ENCODE peak calls at places on chromosomes 2 and 18, in ten cellular contexts. Q is colonic mucosa, K is psoas muscle, R is heart left ventricle, P is tibial artery, H is brain microvascular endothelial cell, Y is gastrocnemius medialis, N is WERI-Rb-1, V is tibial nerve, E is sigmoid colon. I is an unnamed sample. For H3K27me3, the result is how much of the 10 kb centered on the place peaks cover.

GRCh38 chr2:29063056-29063455 is 11.3 kb downstream of the PCARE start:
- DNase-seq in H (no peak), K (peak), E (peak), N (no peak), V (no peak), R (no peak), Q (no peak), Y (no peak), P (no peak), I (no peak)

GRCh38 chr2:101395545-101396351 is 8.4 kb upstream of the CREG2 start:
- DNase-seq in H (no peak), K (no peak), Y (no peak), V (no peak), Q (no peak), E (no peak), P (no peak), R (no peak), N (no peak), I (no peak)

GRCh38 chr2:42147641-42148274 is 21.4 kb upstream of the EML4 start:
- DNase-seq in N (no peak), H (no peak), Y (no peak), R (no peak), K (no peak), P (no peak), Q (no peak), V (no peak), E (no peak), I (no peak)

GRCh38 chr2:58594175-58594574 is 353.1 kb upstream of the FANCL start:
- DNase-seq in V (no peak), Y (no peak), K (no peak), P (no peak), Q (no peak), N (peak), H (peak), E (no peak), R (no peak), I (no peak)

GRCh38 chr18:52244658-52245057 is 95.3 kb upstream of the DCC start:
- DNase-seq in Q (no peak), K (no peak), E (no peak), P (no peak), H (no peak), Y (no peak), N (no peak), R (no peak), V (no peak), I (no peak)

GRCh38 chr2:160583823-160584537 is 90.4 kb upstream of the RBMS1 start:
- DNase-seq in P (no peak), R (no peak), Y (no peak), K (no peak), H (no peak), N (no peak), Q (no peak), E (no peak), V (no peak), I (no peak)

GRCh38 chr2:177550264-177551200 is 158.0 kb downstream of the AGPS start:
- DNase-seq in R (no peak), H (peak), V (no peak), E (no peak), N (no peak), P (no peak), K (no peak), Y (no peak), Q (no peak), I (no peak)

GRCh38 chr2:82848285-82848684 is 1610.8 kb downstream of the SUCLG1 start:
- DNase-seq in P (no peak), R (no peak), E (no peak), K (no peak), Y (no peak), Q (no peak), N (no peak), V (no peak), H (no peak), I (no peak)

GRCh38 chr2:137888845-137889244 is 75.4 kb upstream of the HNMT start:
- DNase-seq in P (no peak), V (no peak), K (no peak), Y (no peak), Q (peak), H (peak), R (no peak), N (peak), E (no peak), I (peak)

GRCh38 chr2:235444101-235444597 is 49.7 kb upstream of the AGAP1 start:
- DNase-seq in Q (peak), P (no peak), H (no peak), N (peak), V (no peak), Y (no peak), K (no peak), R (no peak), E (no peak), I (no peak)

GRCh38 chr2:190972846-190973245 is 41.1 kb downstream of the STAT1 start:
- DNase-seq in V (no peak), E (no peak), Y (no peak), R (no peak), P (no peak), N (no peak), H (no peak), Q (no peak), K (no peak), I (no peak)

GRCh38 chr2:46040563-46041155 is 256.5 kb upstream of the EPAS1 start:
- DNase-seq in R (no peak), N (no peak), Q (no peak), K (no peak), Y (no peak), V (no peak), P (no peak), H (no peak), E (no peak), I (no peak)

GRCh38 chr2:62222674-62223073 is 26.8 kb downstream of the B3GNT2 start:
- DNase-seq in P (no peak), N (no peak), Y (no peak), K (no peak), E (no peak), Q (no peak), R (no peak), V (no peak), H (no peak), I (no peak)

GRCh38 chr2:180655393-180655792 is 325.0 kb upstream of the UBE2E3 start:
- DNase-seq in Y (no peak), E (no peak), K (no peak), P (no peak), R (no peak), Q (no peak), H (no peak), V (no peak), N (no peak), I (no peak)

GRCh38 chr18:71028285-71028762 is 739.5 kb downstream of the SOCS6 start:
- DNase-seq in Q (no peak), R (no peak), V (no peak), K (peak), H (no peak), E (no peak), P (no peak), N (no peak), Y (no peak), I (no peak)

GRCh38 chr2:224997802-224998201 is 44.5 kb downstream of the DOCK10 start:
- DNase-seq in Y (no peak), P (no peak), V (no peak), H (peak), Q (no peak), E (no peak), N (no peak), K (no peak), R (no peak), I (no peak)

GRCh38 chr2:201024518-201024917 is 47.0 kb downstream of the HYCC2 start:
- DNase-seq in N (no peak), Q (no peak), E (no peak), Y (no peak), P (no peak), H (no peak), K (no peak), V (no peak), R (no peak), I (no peak)

GRCh38 chr2:78029392-78029995 is 507.3 kb upstream of the LRRTM4 start:
- DNase-seq in V (no peak), N (no peak), P (no peak), R (no peak), K (no peak), H (no peak), E (no peak), Q (no peak), Y (no peak), I (no peak)

GRCh38 chr2:91477731-91478672 is 2786.5 kb downstream of the RPIA start:
- DNase-seq in Q (no peak), Y (no peak), N (no peak), V (no peak), P (peak), E (peak), K (peak), H (no peak), R (peak), I (no peak)

GRCh38 chr2:10912796-10913445 is 1.2 kb downstream of the KCNF1 start:
- DNase-seq in V (no peak), E (peak), Q (no peak), P (peak), N (no peak), Y (no peak), R (no peak), K (no peak), H (no peak), I (no peak)

GRCh38 chr2:127423476-127423840 is 5.2 kb downstream of the PROC start:
- DNase-seq in P (no peak), Y (no peak), R (no peak), H (no peak), V (no peak), K (no peak), N (peak), Q (peak), E (no peak), I (no peak)

GRCh38 chr2:176534798-176535479 is 265.7 kb downstream of the MTX2 start:
- DNase-seq in P (no peak), K (no peak), Y (no peak), N (no peak), E (no peak), R (no peak), H (no peak), Q (no peak), V (no peak), I (no peak)

GRCh38 chr18:67282796-67283195 is 233.7 kb downstream of the DSEL start:
- DNase-seq in Y (no peak), H (no peak), Q (no peak), N (no peak), K (no peak), P (no peak), R (no peak), E (no peak), V (no peak), I (no peak)

GRCh38 chr2:217691920-217692666 is 310.7 kb downstream of the TNS1 start:
- DNase-seq in R (peak), Q (no peak), V (no peak), E (peak), H (no peak), K (peak), N (peak), Y (no peak), P (peak), I (no peak)

GRCh38 chr2:110679337-110679707 is 1.5 kb upstream of the BUB1 start:
- DNase-seq in R (no peak), K (no peak), H (peak), Q (no peak), E (no peak), P (no peak), Y (no peak), N (no peak), V (no peak), I (no peak)

GRCh38 chr2:153870308-153870707 is 1.4 kb upstream of the GALNT13 start:
- DNase-seq in N (no peak), H (no peak), Q (no peak), R (no peak), Y (no peak), K (no peak), P (no peak), E (no peak), V (no peak), I (no peak)

GRCh38 chr2:62286089-62286785 is 90.3 kb downstream of the B3GNT2 start:
- DNase-seq in N (no peak), Q (no peak), R (no peak), E (no peak), K (no peak), Y (no peak), V (no peak), P (no peak), H (no peak), I (no peak)

GRCh38 chr2:18804540-18804939 is 215.2 kb upstream of the NT5C1B start:
- DNase-seq in Y (no peak), E (no peak), Q (no peak), N (no peak), K (no peak), H (no peak), R (no peak), V (no peak), P (no peak), I (no peak)

GRCh38 chr2:190533175-190533967 is 1.2 kb downstream of the NEMP2 start:
- DNase-seq in N (no peak), Q (no peak), V (no peak), Y (no peak), R (peak), E (no peak), K (no peak), P (no peak), H (no peak), I (no peak)

GRCh38 chr2:134398300-134398699 is 144.4 kb downstream of the MGAT5 start:
- DNase-seq in V (no peak), E (no peak), N (no peak), H (peak), Y (no peak), Q (no peak), K (no peak), R (no peak), P (no peak), I (no peak)

GRCh38 chr18:68796936-68797690 is 767 bp upstream of the CCDC102B start:
- DNase-seq in P (no peak), Q (no peak), Y (no peak), V (no peak), H (peak), N (no peak), K (no peak), R (peak), E (no peak), I (no peak)

GRCh38 chr2:241482126-241482525 is 26.3 kb downstream of the STK25 start:
- DNase-seq in P (no peak), R (no peak), V (no peak), Q (no peak), Y (no peak), E (no peak), N (no peak), H (no peak), K (no peak), I (no peak)

GRCh38 chr2:231928481-231928880 is 2.3 kb upstream of the NPPC start:
- DNase-seq in K (no peak), Q (peak), R (no peak), N (peak), V (no peak), E (peak), H (no peak), Y (no peak), P (peak), I (no peak)

GRCh38 chr2:231926180-231926741 is at the start of gene NPPC:
- DNase-seq in V (no peak), E (peak), H (peak), Y (no peak), P (peak), N (peak), R (peak), K (no peak), Q (peak), I (peak)

GRCh38 chr2:231925303-231926179 is 655 bp downstream of the NPPC start:
- DNase-seq in N (peak), H (peak), K (peak), E (peak), Y (peak), P (peak), V (peak), R (peak), Q (peak), I (peak)

GRCh38 chr2:231927566-231927890 is 1.3 kb upstream of the NPPC start:
- DNase-seq in H (no peak), P (peak), Y (no peak), K (no peak), R (no peak), N (peak), Q (peak), E (peak), V (no peak), I (peak)

GRCh38 chr2:231926761-231927565 is 767 bp upstream of the NPPC start:
- DNase-seq in P (peak), Q (no peak), K (no peak), R (no peak), E (peak), V (no peak), N (peak), H (no peak), Y (no peak), I (peak)
- TF ChIP-seq CTCF in P (no peak), Q (no peak), K (no peak), R (no peak), E (no peak), V (no peak), N (peak), H (no peak), Y (no peak), I (peak)

GRCh38 chr18:57439617-57439975 is 4.4 kb downstream of the ONECUT2 start:
- DNase-seq in Y (no peak), V (no peak), Q (no peak), R (no peak), N (no peak), K (no peak), H (no peak), E (no peak), P (no peak), I (no peak)
- H3K27me3 ChIP-seq in Y (half or more), V (under half), Q (half or more), R (half or more), N (under half), K (under half), H (half or more), E (half or more), P (under half), I (half or more)

GRCh38 chr2:226985227-226985946 is 149.5 kb downstream of the RHBDD1 start:
- DNase-seq in Q (peak), P (no peak), V (no peak), N (peak), Y (peak), K (no peak), H (peak), R (no peak), E (no peak), I (no peak)
- TF ChIP-seq CTCF in Q (peak), P (peak), V (peak), N (peak), Y (peak), K (peak), H (peak), R (peak), E (peak), I (peak)

GRCh38 chr2:70937866-70938579 is 2.3 kb downstream of the ATP6V1B1 start:
- DNase-seq in E (peak), Q (no peak), Y (no peak), R (no peak), P (peak), N (peak), V (no peak), K (no peak), H (no peak), I (no peak)

GRCh38 chr2:70936165-70936978 is 672 bp downstream of the ATP6V1B1 start:
- DNase-seq in R (no peak), V (no peak), E (no peak), H (no peak), Q (no peak), K (no peak), N (no peak), P (peak), Y (no peak), I (no peak)

GRCh38 chr2:70936979-70937811 is 1.5 kb downstream of the ATP6V1B1 start:
- DNase-seq in R (no peak), V (no peak), H (no peak), Q (no peak), N (no peak), P (peak), Y (no peak), E (peak), K (no peak), I (no peak)

GRCh38 chr2:70934981-70935380 is 719 bp upstream of the ATP6V1B1 start:
- DNase-seq in K (no peak), H (no peak), Y (no peak), E (peak), N (no peak), Q (no peak), V (no peak), R (no peak), P (no peak), I (no peak)

DNA sequence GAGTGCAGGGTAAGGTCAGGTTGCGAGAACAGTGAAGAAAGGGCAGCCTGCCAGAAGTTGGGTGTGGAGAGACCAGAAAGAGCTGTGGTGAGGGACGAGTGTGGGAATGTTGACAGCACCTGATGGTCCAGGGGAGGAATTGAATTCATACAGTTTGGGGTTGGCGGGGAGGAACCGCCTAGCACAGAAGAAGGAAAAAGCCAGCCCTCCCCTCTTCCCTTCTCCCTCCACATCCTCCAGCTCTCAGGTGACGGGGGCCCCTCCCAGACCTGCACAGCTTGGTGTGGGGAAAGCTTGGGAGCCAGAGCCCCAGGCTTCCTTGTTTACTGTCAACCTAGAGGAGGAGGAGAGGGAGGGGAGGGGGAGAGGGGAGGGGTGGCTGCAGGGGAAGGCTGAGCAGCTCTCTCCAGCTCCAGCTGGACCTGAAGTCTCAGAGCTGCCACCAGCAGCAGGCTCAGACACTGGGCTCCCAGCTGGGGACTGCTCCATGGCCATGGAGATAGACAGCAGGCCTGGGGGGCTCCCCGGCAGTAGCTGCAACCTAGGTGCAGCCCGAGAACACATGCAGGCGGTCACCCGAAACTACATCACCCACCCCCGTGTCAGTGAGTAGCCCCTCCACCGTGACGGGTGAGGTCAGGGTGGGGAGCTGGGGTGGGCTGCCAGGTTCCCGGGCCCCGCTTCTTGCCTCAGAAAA is at the start of gene ATP6V1B1:
- DNase-seq in K (no peak), N (peak), E (peak), Q (peak), H (no peak), Y (no peak), P (peak), V (no peak), R (no peak), I (no peak)
- H3K27me3 ChIP-seq in K (under half), N (under half), E (under half), Q (under half), H (under half), Y (under half), P (under half), V (under half), R (under half), I (under half)

GRCh38 chr18:41954827-41955613 is at the start of gene PIK3C3:
- DNase-seq in K (peak), Y (peak), R (peak), Q (peak), H (peak), E (peak), V (peak), N (peak), P (peak), I (peak)
- TF ChIP-seq CTCF in K (no peak), Y (no peak), R (no peak), Q (no peak), H (no peak), E (no peak), V (no peak), N (no peak), P (no peak), I (no peak)

GRCh38 chr2:67841711-67842110 is 221.1 kb downstream of the C1D start:
- DNase-seq in E (no peak), V (no peak), Q (no peak), P (no peak), K (no peak), N (no peak), H (no peak), Y (no peak), R (no peak), I (no peak)
- H3K27me3 ChIP-seq in E (under half), V (under half), Q (under half), P (under half), K (under half), N (half or more), H (under half), Y (under half), R (under half), I (under half)

GRCh38 chr18:22349317-22349898 is 68.3 kb downstream of the CTAGE1 start:
- DNase-seq in N (no peak), V (no peak), P (peak), E (no peak), H (no peak), K (no peak), R (no peak), Y (no peak), Q (no peak), I (no peak)
- TF ChIP-seq CTCF in N (no peak), V (no peak), P (no peak), E (no peak), H (no peak), K (no peak), R (no peak), Y (no peak), Q (no peak), I (no peak)

GRCh38 chr2:9144047-9144446 is 62.6 kb upstream of the ASAP2 start:
- DNase-seq in H (no peak), Q (no peak), R (no peak), K (no peak), N (no peak), V (no peak), P (no peak), Y (no peak), E (peak), I (no peak)
- H3K27me3 ChIP-seq in H (under half), Q (under half), R (under half), K (under half), N (under half), V (under half), P (under half), Y (under half), E (under half), I (under half)

DNA sequence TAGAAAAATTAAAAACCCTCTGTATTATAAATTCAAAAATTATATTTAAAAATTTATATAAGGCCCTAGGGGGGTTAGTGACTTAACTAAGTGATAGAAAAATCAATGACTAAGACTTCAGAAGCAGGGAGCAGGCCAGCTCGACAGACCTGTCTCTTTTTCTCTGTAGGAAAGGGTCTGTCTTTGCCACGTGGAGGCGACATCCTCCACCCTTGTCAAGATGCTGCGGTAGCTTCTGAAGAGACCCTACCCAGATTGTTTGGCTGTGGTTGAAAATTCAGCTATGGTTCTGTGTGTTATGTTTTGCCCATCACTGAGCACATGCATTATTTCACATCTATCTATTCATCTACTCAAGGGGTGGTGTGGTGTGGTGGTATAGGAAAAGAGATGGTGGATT is 8.2 kb upstream of the SLC4A3 start:
- DNase-seq in P (no peak), Q (no peak), N (peak), E (no peak), V (no peak), H (no peak), R (no peak), K (no peak), Y (no peak), I (no peak)
- TF ChIP-seq CTCF in P (no peak), Q (no peak), N (peak), E (no peak), V (no peak), H (peak), R (no peak), K (no peak), Y (no peak), I (no peak)

I was measured in dorsolateral prefrontal cortex.